ENCODE peak calls at places on chromosomes 4 and X, in five cellular contexts. I is GM12878, P is K562, F is A549, U is H1. H is an unnamed sample.
A peak's percentile ranks its signal among the peaks of the same experiment; 100 is the strongest.

GRCh38 chr4:2135083-2135482 is 76.0 kb downstream of the NAT8L start:
- DNase-seq in I (no peak), F (no peak), U (no peak), P (no peak), H (no peak)

GRCh38 chr4:169253904-169254303 is 16.9 kb downstream of the SH3RF1 start:
- DNase-seq in U (no peak), P (no peak), I (no peak), F (no peak), H (no peak)

GRCh38 chr4:112270643-112271484 is 14.8 kb downstream of the TIFA start:
- DNase-seq in P (no peak), I (no peak), F (no peak), U (no peak), H (no peak)

GRCh38 chr4:134906404-134907023 is 704.9 kb upstream of the PABPC4L start:
- DNase-seq in U (no peak), F (no peak), I (no peak), P (no peak), H (no peak)

GRCh38 chr4:123939621-123940020 is 543.0 kb downstream of the SPRY1 start:
- DNase-seq in P (no peak), I (no peak), U (no peak), F (no peak), H (no peak)

GRCh38 chrX:148723551-148723950 is 223.1 kb downstream of the AFF2 start:
- DNase-seq in I (no peak), P (no peak), U (no peak), F (no peak), H (no peak)

GRCh38 chr4:61950625-61951024 is 750.5 kb downstream of the ADGRL3 start:
- DNase-seq in U (no peak), F (no peak), I (no peak), P (no peak), H (no peak)

GRCh38 chrX:21800344-21800770 is 39.1 kb upstream of the MBTPS2 start:
- DNase-seq in F (no peak), U (no peak), I (no peak), P (no peak), H (no peak)

GRCh38 chrX:119826399-119826959 is 26.3 kb downstream of the UPF3B start:
- DNase-seq in U (no peak), F (no peak), P (no peak), I (no peak), H (peak; percentile 76)

GRCh38 chrX:20144491-20144890 is 2.9 kb upstream of the EIF1AX start:
- DNase-seq in P (no peak), U (no peak), I (no peak), F (no peak), H (no peak)

GRCh38 chrX:150772150-150772970 is 79.2 kb downstream of the MTMR1 start:
- DNase-seq in P (peak; percentile 82), I (no peak), F (peak; percentile 74), U (peak; percentile 21), H (peak; percentile 36)

GRCh38 chrX:110318664-110318968 is 731 bp upstream of the AMMECR1 start:
- DNase-seq in I (no peak), U (no peak), F (peak; percentile 17), P (no peak), H (no peak)

GRCh38 chr4:128571747-128572146 is 237.8 kb upstream of the JADE1 start:
- DNase-seq in F (peak; percentile 70), I (no peak), U (no peak), P (no peak), H (no peak)

GRCh38 chr4:182745268-182745667 is 171.9 kb downstream of the DCTD start:
- DNase-seq in U (no peak), P (no peak), I (no peak), F (no peak), H (no peak)

GRCh38 chr4:5888222-5888701 is 4.6 kb downstream of the CRMP1 start:
- DNase-seq in I (no peak), P (peak; percentile 17), F (no peak), U (no peak), H (no peak)

GRCh38 chr4:183959349-183959748 is 54.2 kb downstream of the STOX2 start:
- DNase-seq in F (no peak), I (no peak), U (no peak), P (no peak), H (no peak)

GRCh38 chrX:10486373-10486772 is 134.0 kb downstream of the MID1 start:
- DNase-seq in F (no peak), P (no peak), I (no peak), U (no peak), H (no peak)

GRCh38 chrX:111869639-111870034 is 6.3 kb upstream of the TRPC5OS start:
- DNase-seq in P (peak; percentile 25), F (peak; percentile 5), I (peak; percentile 19), U (peak; percentile 1), H (no peak)

GRCh38 chr4:157221895-157222763 is 1.6 kb downstream of the GRIA2 start:
- DNase-seq in I (no peak), P (no peak), F (no peak), U (no peak), H (no peak)

GRCh38 chr4:13701937-13702446 is 74.5 kb upstream of the BOD1L1 start:
- DNase-seq in I (no peak), U (no peak), P (no peak), F (peak; percentile 30), H (peak; percentile 1)

GRCh38 chrX:139559383-139560042 is 29.0 kb downstream of the F9 start:
- DNase-seq in I (peak; percentile 30), F (peak; percentile 2), U (no peak), P (peak; percentile 4), H (peak; percentile 36)

GRCh38 chr4:85565761-85566480 is 91.0 kb downstream of the ARHGAP24 start:
- DNase-seq in P (no peak), U (no peak), F (no peak), I (peak; percentile 32), H (no peak)
- TF ChIP-seq HDAC2 in P (no peak), U (no peak), F (no peak), I (no peak), H (no peak)

DNA sequence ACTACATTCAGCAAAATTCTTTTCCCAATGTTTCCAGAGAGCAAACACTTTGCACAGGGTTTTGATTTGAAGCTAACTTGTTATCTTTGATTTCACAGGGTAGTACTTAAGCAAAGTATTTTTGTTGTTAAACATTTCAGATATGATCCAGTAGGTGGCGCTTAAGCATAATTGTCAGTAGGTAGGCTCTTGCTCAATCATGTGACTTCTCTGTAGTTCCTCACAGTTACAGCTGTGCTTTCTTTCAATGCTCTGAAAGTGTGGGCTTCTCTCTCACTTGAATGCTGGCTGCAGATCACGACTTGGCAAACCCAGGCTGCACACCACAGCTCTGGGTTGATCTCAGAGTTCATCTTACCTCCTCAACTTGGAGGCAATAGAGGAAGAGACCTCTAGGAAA is 1016.5 kb downstream of the SH3BGRL start:
- DNase-seq in P (peak; percentile 7), I (peak; percentile 1), F (no peak), U (no peak), H (peak; percentile 0)
- TF ChIP-seq CEBPB in P (no peak), I (no peak), F (peak; percentile 48), U (peak; percentile 86), H (peak; percentile 36)

GRCh38 chr4:39319678-39320077 is 46.5 kb downstream of the RFC1 start:
- DNase-seq in F (peak; percentile 28), U (no peak), P (no peak), I (no peak), H (peak; percentile 38)
- TF ChIP-seq HDAC2 in F (no peak), U (no peak), P (no peak), I (no peak), H (no peak)

DNA sequence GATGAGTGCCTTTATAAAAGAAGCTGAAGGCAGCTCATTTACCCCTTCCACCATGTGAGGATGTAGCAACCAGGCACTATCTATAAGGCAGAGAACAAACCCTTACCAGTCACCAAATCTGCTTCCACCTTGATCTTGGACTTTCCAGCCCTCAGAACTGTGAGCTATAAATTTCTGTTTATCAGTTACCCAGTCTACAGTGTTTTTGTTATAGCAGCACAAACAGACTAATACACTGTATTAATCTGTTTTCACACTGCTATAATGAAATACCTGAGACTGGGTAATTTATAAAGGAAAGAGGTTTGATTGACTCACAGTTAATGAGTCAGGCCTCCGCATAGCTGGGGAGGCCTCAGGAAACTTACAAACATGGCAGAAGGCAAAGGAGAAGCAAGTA is 91.2 kb downstream of the SOWAHB start:
- DNase-seq in U (no peak), I (no peak), F (no peak), P (no peak), H (no peak)
- TF ChIP-seq CEBPB in U (no peak), I (no peak), F (no peak), P (no peak), H (no peak)

GRCh38 chr4:3639613-3640586 is 107.7 kb upstream of the LRPAP1 start:
- DNase-seq in F (no peak), P (no peak), I (no peak), U (no peak), H (no peak)

GRCh38 chr4:3636628-3637320 is 104.6 kb upstream of the LRPAP1 start:
- DNase-seq in P (no peak), F (no peak), I (no peak), U (no peak), H (no peak)

GRCh38 chr4:3637326-3638016 is 105.2 kb upstream of the LRPAP1 start:
- DNase-seq in I (no peak), F (no peak), U (no peak), P (no peak), H (no peak)

GRCh38 chr4:3640587-3640962 is 108.4 kb upstream of the LRPAP1 start:
- DNase-seq in P (peak; percentile 30), F (no peak), I (no peak), U (no peak), H (no peak)

DNA sequence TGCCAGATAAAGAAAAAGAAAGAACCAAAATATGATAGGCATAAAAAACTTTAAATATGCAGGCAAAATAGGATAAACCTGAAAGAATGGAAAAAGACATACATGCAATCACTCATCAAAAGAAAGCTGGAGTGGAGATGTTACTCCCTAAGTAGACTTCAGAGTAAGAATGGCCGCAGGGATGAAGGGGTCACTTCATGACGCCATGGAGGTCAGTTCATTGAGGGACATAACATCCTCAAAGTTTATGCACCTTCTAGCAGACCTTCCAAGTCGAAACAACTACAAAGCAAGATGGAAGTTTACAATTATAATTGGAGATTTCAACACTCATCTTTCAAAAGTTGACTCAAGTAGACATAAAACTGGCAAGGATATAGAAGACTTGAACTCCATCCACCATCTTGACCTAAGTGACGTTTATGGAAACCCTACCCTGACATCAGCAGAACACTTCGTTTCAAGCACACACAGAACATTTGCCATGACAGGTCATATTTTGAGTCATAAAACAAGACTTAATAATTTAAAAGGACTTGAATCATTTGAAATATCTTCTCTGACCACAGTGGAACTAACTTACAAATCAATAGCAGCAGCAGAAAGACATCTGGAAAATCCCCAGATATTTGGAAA is 106.0 kb upstream of the LRPAP1 start:
- DNase-seq in I (no peak), F (no peak), U (no peak), P (no peak), H (no peak)
- TF ChIP-seq HDAC2 in I (no peak), F (no peak), U (no peak), P (no peak), H (no peak)

DNA sequence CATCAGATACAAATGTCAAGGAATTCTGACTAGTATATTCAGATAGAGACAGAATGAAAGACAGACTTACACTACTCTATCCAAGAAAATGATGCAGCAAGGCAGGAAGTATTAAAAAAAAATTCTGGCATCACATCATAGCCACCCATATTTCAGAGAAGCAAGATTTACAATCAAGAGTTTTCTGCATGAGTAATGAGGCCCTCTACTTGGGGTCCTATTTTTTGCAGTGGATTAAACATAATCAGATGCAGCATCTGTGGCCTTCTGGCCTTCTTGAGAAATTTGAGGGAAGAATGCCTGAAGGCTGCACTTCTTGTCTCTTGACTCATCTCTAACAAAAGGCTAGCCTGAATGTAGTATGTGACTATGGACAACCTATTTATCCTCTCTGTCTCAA is 48.2 kb upstream of the SLIT2 start:
- DNase-seq in U (no peak), P (no peak), I (no peak), F (no peak), H (no peak)
- TF ChIP-seq CEBPB in U (no peak), P (no peak), I (no peak), F (no peak), H (no peak)

GRCh38 chrX:68827256-68827655 is 1.6 kb upstream of the EFNB1 start:
- DNase-seq in U (no peak), F (no peak), I (no peak), P (no peak), H (no peak)
- TF ChIP-seq HDAC2 in U (no peak), F (no peak), I (no peak), P (no peak), H (no peak)